ENCODE peak calls at places on chromosomes 11 and 22, in six cellular contexts. O is spleen, R is stomach, S is esophagus muscularis mucosa, H is HCT116, C is H1. D is an unnamed sample.
A peak's percentile ranks its signal among the peaks of the same experiment; 100 is the strongest.

GRCh38 chr22:44845191-44845590 is 92.8 kb downstream of the ARHGAP8 start:
- DNase-seq in H (no peak), C (no peak), S (no peak), O (no peak), R (no peak), D (no peak)

GRCh38 chr22:20428496-20429253 is 8.9 kb downstream of the SCARF2 start:
- DNase-seq in S (no peak), C (no peak), H (no peak), R (no peak), O (no peak), D (no peak)

GRCh38 chr22:50622723-50623327 is 5.1 kb downstream of the ARSA start:
- DNase-seq in S (no peak), O (peak; percentile 82), H (peak; percentile 67), R (peak; percentile 92), C (no peak), D (no peak)

GRCh38 chr22:43789452-43789851 is 22.7 kb downstream of the EFCAB6 start:
- DNase-seq in O (no peak), H (no peak), C (no peak), R (no peak), S (peak; percentile 92), D (no peak)

GRCh38 chr22:47011131-47011854 is 248.8 kb downstream of the TBC1D22A start:
- DNase-seq in O (no peak), S (no peak), R (no peak), C (no peak), H (no peak), D (no peak)

GRCh38 chr11:32231909-32232493 is 141.1 kb downstream of the RCN1 start:
- DNase-seq in S (peak; percentile 60), R (no peak), O (no peak), C (peak; percentile 23), H (peak; percentile 36), D (no peak)

GRCh38 chr11:116651757-116652237 is 121.0 kb downstream of the BUD13 start:
- DNase-seq in S (peak; percentile 90), O (no peak), C (no peak), R (no peak), H (no peak), D (no peak)

GRCh38 chr11:133516845-133517244 is 15.5 kb downstream of the OPCML start:
- DNase-seq in H (no peak), R (no peak), C (no peak), S (no peak), O (no peak), D (no peak)

GRCh38 chr11:1574256-1575242 is 2.5 kb upstream of the DUSP8 start:
- DNase-seq in C (no peak), S (no peak), H (no peak), O (peak; percentile 91), R (peak; percentile 69), D (no peak)

GRCh38 chr11:66674964-66675602 is 2.6 kb downstream of the RBM4B start:
- DNase-seq in H (no peak), C (no peak), O (no peak), R (no peak), S (no peak), D (no peak)

GRCh38 chr11:64553554-64554201 is 37.3 kb upstream of the SLC22A12 start:
- DNase-seq in S (no peak), H (no peak), O (peak; percentile 84), R (peak; percentile 60), C (no peak), D (peak; percentile 39)

GRCh38 chr22:35558719-35559118 is 18.1 kb downstream of the RASD2 start:
- DNase-seq in C (no peak), S (no peak), H (no peak), R (no peak), O (no peak), D (no peak)

GRCh38 chr22:35555351-35555915 is 14.8 kb downstream of the RASD2 start:
- DNase-seq in H (no peak), S (no peak), O (no peak), C (no peak), R (no peak), D (no peak)

GRCh38 chr22:35558031-35558430 is 17.4 kb downstream of the RASD2 start:
- DNase-seq in H (no peak), O (no peak), S (no peak), C (no peak), R (no peak), D (no peak)

GRCh38 chr22:35555941-35556547 is 15.4 kb downstream of the RASD2 start:
- DNase-seq in C (no peak), R (no peak), S (no peak), O (no peak), H (no peak), D (no peak)

GRCh38 chr22:35556666-35557065 is 16.0 kb downstream of the RASD2 start:
- DNase-seq in R (no peak), C (no peak), O (no peak), S (no peak), H (no peak), D (no peak)
- H3K27ac ChIP-seq in R (no peak overlapping the region), C (no peak overlapping the region), O (no peak overlapping the region), S (no peak overlapping the region), H (no peak overlapping the region), D (no peak overlapping the region)

GRCh38 chr11:75403983-75404658 is 4.8 kb downstream of the RPS3 start:
- DNase-seq in R (no peak), H (no peak), C (no peak), S (no peak), O (peak; percentile 39), D (no peak)

GRCh38 chr11:75403037-75403436 is 3.7 kb downstream of the RPS3 start:
- DNase-seq in R (no peak), C (no peak), H (no peak), S (no peak), O (no peak), D (no peak)

GRCh38 chr11:75406338-75406777 is 7.0 kb downstream of the RPS3 start:
- DNase-seq in S (no peak), O (peak; percentile 37), R (no peak), H (no peak), C (no peak), D (no peak)

GRCh38 chr11:75413864-75414263 is 14.5 kb downstream of the RPS3 start:
- DNase-seq in H (no peak), O (no peak), C (no peak), R (no peak), S (no peak), D (no peak)

DNA sequence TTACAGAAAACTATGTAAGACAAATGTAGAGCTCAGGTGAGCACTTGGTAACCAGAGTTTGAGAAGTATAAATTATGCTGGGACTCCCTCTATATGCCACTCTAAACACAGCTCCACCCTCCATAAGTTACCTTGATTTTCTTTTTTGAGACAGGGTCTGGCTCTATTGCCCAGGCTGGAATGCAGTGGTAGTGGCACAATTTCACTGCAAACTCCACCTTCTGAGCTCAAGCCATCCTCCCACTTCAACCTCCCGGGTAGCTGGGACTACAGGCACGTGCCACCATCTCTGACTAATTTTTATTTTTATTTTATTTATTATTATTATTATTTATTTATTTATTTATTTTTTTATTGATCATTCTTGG is 9.5 kb downstream of the RPS3 start:
- DNase-seq in C (no peak), H (no peak), O (no peak), S (no peak), R (no peak), D (no peak)
- TF ChIP-seq POLR2AphosphoS5 in C (peak; percentile 23), H (no peak), O (no peak), S (no peak), R (no peak), D (peak; percentile 65)

GRCh38 chr11:95678988-95679387 is 110.6 kb downstream of the FAM76B start:
- DNase-seq in O (no peak), R (no peak), S (no peak), C (no peak), H (no peak), D (no peak)
- H3K4me1 ChIP-seq in O (peaks cover 10% of the 10 kb centered on the region), R (peaks cover 4% of the 10 kb centered on the region), S (peaks cover 8% of the 10 kb centered on the region), C (no peaks in the 10 kb centered on the region), H (no peaks in the 10 kb centered on the region), D (no peaks in the 10 kb centered on the region)

GRCh38 chr22:29380032-29380781 is 8.2 kb downstream of the AP1B1 start:
- DNase-seq in S (no peak), H (no peak), R (no peak), C (no peak), O (no peak), D (no peak)
- H3K27ac ChIP-seq in S (no peak overlapping the region), H (no peak overlapping the region), R (peak overlapping the region; percentile 20), C (no peak overlapping the region), O (no peak overlapping the region), D (no peak overlapping the region)

DNA sequence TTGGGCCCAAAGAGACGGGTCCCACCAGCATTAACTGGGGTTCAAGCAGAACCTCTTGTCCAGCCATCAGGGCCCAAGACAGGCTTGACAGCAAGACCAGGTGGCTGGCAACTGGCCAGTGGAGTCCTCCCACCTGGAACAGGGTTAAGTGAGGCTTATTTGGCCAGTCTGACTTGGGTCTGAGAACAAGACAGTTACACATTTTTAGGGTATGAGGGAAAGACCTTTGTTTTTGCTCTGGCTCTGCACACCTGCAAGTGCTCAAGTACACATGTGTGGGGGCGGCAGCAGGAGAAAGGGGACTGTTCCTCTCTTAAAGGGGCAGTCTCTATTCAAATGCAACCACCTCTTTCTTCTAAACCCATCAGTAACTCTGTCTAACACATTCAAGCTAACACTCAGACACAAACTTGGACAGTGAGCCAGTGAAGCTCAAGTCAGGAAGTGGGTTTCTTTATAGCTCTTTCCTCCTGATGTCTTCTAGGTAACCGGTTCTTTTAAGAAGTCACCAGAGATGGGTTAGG is 116.2 kb downstream of the ETS1 start:
- DNase-seq in O (peak; percentile 89), R (no peak), H (no peak), S (no peak), C (no peak), D (no peak)
- TF ChIP-seq POLR2AphosphoS5 in O (peak; percentile 63), R (no peak), H (no peak), S (no peak), C (no peak), D (no peak)

GRCh38 chr22:40597541-40598453 is 38.7 kb downstream of the MRTFA start:
- DNase-seq in S (no peak), R (peak; percentile 29), O (no peak), C (no peak), H (no peak), D (no peak)

GRCh38 chr22:40594924-40595323 is 41.6 kb downstream of the MRTFA start:
- DNase-seq in C (no peak), S (no peak), R (no peak), O (no peak), H (no peak), D (no peak)

GRCh38 chr22:40593460-40594273 is 42.9 kb downstream of the MRTFA start:
- DNase-seq in S (no peak), C (no peak), R (no peak), H (no peak), O (no peak), D (no peak)

GRCh38 chr22:40594346-40594745 is 42.2 kb downstream of the MRTFA start:
- DNase-seq in O (no peak), H (no peak), R (no peak), S (no peak), C (no peak), D (no peak)

GRCh38 chr22:40595497-40596234 is 40.9 kb downstream of the MRTFA start:
- DNase-seq in H (no peak), S (no peak), C (no peak), R (no peak), O (no peak), D (no peak)
- H3K4me1 ChIP-seq in H (peaks cover 61% of the 10 kb centered on the region), S (peaks cover 46% of the 10 kb centered on the region), C (no peaks in the 10 kb centered on the region), R (peaks cover 29% of the 10 kb centered on the region), O (peaks cover 58% of the 10 kb centered on the region), D (peaks cover 35% of the 10 kb centered on the region)

DNA sequence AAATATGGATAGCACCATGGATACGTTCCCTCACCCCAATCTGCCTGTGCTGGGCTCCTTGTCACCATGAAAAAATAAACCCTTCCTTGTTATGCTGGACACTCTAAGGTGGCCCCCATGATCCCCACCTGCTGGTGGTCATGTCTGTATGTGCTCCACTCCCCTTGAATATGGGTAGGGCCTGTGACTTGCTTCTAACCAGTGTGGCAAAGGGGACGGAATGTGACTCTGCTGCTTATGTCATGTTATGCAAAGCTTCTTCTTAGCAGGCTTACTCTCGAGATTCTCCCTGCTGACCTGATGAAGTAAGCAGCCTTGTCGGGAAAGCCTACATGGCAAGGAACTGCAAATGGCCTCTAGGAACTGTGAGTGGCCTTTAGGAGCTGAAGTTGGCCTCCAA is 159.9 kb downstream of the CCDC34 start:
- DNase-seq in O (no peak), C (no peak), S (no peak), R (no peak), H (no peak), D (no peak)
- H3K27ac ChIP-seq in O (no peak overlapping the region), C (no peak overlapping the region), S (no peak overlapping the region), R (no peak overlapping the region), H (no peak overlapping the region), D (peak overlapping the region; percentile 96)

D was measured in Panc1.